ENCODE peak calls at places on chromosomes 4 and X, in seven cellular contexts. One of them, this sample, is unnamed.

GRCh38 chr4:24664956-24665355 is 80.6 kb upstream of the DHX15 start:
- DNase-seq in activated gamma-delta T cell treated with Interleukin-2 at 50 U/mL for 16 hours: no peak
- DNase-seq in stimulated activated CD4-positive, alpha-beta T cell treated with anti-CD3 and anti-CD28 coated beads, Interleukin-12 subunit alpha, Interleukin-12 subunit beta, amount 100 ng/mL, for 24 hours: no peak
- DNase-seq in Caki2: no peak
- DNase-seq in cortex of kidney: no peak
- DNase-seq in CD4-positive, alpha-beta memory T cell: no peak
- DNase-seq in SK-MEL-5: peak
- DNase-seq in this sample: no peak

GRCh38 chr4:73615613-73616012 is 4.6 kb downstream of the RASSF6 start:
- DNase-seq in activated gamma-delta T cell treated with Interleukin-2 at 50 U/mL for 16 hours: no peak
- DNase-seq in stimulated activated CD4-positive, alpha-beta T cell treated with anti-CD3 and anti-CD28 coated beads, Interleukin-12 subunit alpha, Interleukin-12 subunit beta, amount 100 ng/mL, for 24 hours: no peak
- DNase-seq in Caki2: peak
- DNase-seq in cortex of kidney: no peak
- DNase-seq in CD4-positive, alpha-beta memory T cell: no peak
- DNase-seq in SK-MEL-5: peak
- DNase-seq in this sample: no peak

GRCh38 chrX:12002876-12003275 is 135.4 kb upstream of the FRMPD4 start:
- DNase-seq in activated gamma-delta T cell treated with Interleukin-2 at 50 U/mL for 16 hours: no peak
- DNase-seq in stimulated activated CD4-positive, alpha-beta T cell treated with anti-CD3 and anti-CD28 coated beads, Interleukin-12 subunit alpha, Interleukin-12 subunit beta, amount 100 ng/mL, for 24 hours: no peak
- DNase-seq in Caki2: peak
- DNase-seq in cortex of kidney: no peak
- DNase-seq in CD4-positive, alpha-beta memory T cell: no peak
- DNase-seq in SK-MEL-5: no peak
- DNase-seq in this sample: peak

GRCh38 chr4:183354213-183354612 is 32.0 kb upstream of the CLDN24 start:
- DNase-seq in activated gamma-delta T cell treated with Interleukin-2 at 50 U/mL for 16 hours: no peak
- DNase-seq in stimulated activated CD4-positive, alpha-beta T cell treated with anti-CD3 and anti-CD28 coated beads, Interleukin-12 subunit alpha, Interleukin-12 subunit beta, amount 100 ng/mL, for 24 hours: no peak
- DNase-seq in Caki2: no peak
- DNase-seq in cortex of kidney: no peak
- DNase-seq in CD4-positive, alpha-beta memory T cell: no peak
- DNase-seq in SK-MEL-5: no peak
- DNase-seq in this sample: no peak

GRCh38 chrX:119482041-119482440 is 13.8 kb downstream of the SLC25A5 start:
- DNase-seq in activated gamma-delta T cell treated with Interleukin-2 at 50 U/mL for 16 hours: no peak
- DNase-seq in stimulated activated CD4-positive, alpha-beta T cell treated with anti-CD3 and anti-CD28 coated beads, Interleukin-12 subunit alpha, Interleukin-12 subunit beta, amount 100 ng/mL, for 24 hours: no peak
- DNase-seq in Caki2: no peak
- DNase-seq in cortex of kidney: no peak
- DNase-seq in CD4-positive, alpha-beta memory T cell: no peak
- DNase-seq in SK-MEL-5: no peak
- DNase-seq in this sample: no peak

GRCh38 chr4:33850503-33850902 is 2393.8 kb downstream of the ARAP2 start:
- DNase-seq in activated gamma-delta T cell treated with Interleukin-2 at 50 U/mL for 16 hours: no peak
- DNase-seq in stimulated activated CD4-positive, alpha-beta T cell treated with anti-CD3 and anti-CD28 coated beads, Interleukin-12 subunit alpha, Interleukin-12 subunit beta, amount 100 ng/mL, for 24 hours: no peak
- DNase-seq in Caki2: no peak
- DNase-seq in cortex of kidney: no peak
- DNase-seq in CD4-positive, alpha-beta memory T cell: no peak
- DNase-seq in SK-MEL-5: no peak
- DNase-seq in this sample: no peak

GRCh38 chrX:2538016-2538415 is 37.2 kb upstream of the DHRSX start:
- DNase-seq in activated gamma-delta T cell treated with Interleukin-2 at 50 U/mL for 16 hours: no peak
- DNase-seq in stimulated activated CD4-positive, alpha-beta T cell treated with anti-CD3 and anti-CD28 coated beads, Interleukin-12 subunit alpha, Interleukin-12 subunit beta, amount 100 ng/mL, for 24 hours: no peak
- DNase-seq in Caki2: no peak
- DNase-seq in cortex of kidney: no peak
- DNase-seq in CD4-positive, alpha-beta memory T cell: no peak
- DNase-seq in SK-MEL-5: no peak
- DNase-seq in this sample: no peak

GRCh38 chrX:313546-313945 is 5.0 kb downstream of the GTPBP6 start:
- DNase-seq in activated gamma-delta T cell treated with Interleukin-2 at 50 U/mL for 16 hours: no peak
- DNase-seq in stimulated activated CD4-positive, alpha-beta T cell treated with anti-CD3 and anti-CD28 coated beads, Interleukin-12 subunit alpha, Interleukin-12 subunit beta, amount 100 ng/mL, for 24 hours: no peak
- DNase-seq in Caki2: no peak
- DNase-seq in cortex of kidney: no peak
- DNase-seq in CD4-positive, alpha-beta memory T cell: no peak
- DNase-seq in SK-MEL-5: no peak
- DNase-seq in this sample: no peak

GRCh38 chr4:5157721-5158390 is 106.6 kb downstream of the STK32B start:
- DNase-seq in activated gamma-delta T cell treated with Interleukin-2 at 50 U/mL for 16 hours: no peak
- DNase-seq in stimulated activated CD4-positive, alpha-beta T cell treated with anti-CD3 and anti-CD28 coated beads, Interleukin-12 subunit alpha, Interleukin-12 subunit beta, amount 100 ng/mL, for 24 hours: no peak
- DNase-seq in Caki2: no peak
- DNase-seq in cortex of kidney: no peak
- DNase-seq in CD4-positive, alpha-beta memory T cell: no peak
- DNase-seq in SK-MEL-5: no peak
- DNase-seq in this sample: no peak

GRCh38 chr4:123651127-123651526 is 254.5 kb downstream of the SPRY1 start:
- DNase-seq in activated gamma-delta T cell treated with Interleukin-2 at 50 U/mL for 16 hours: no peak
- DNase-seq in stimulated activated CD4-positive, alpha-beta T cell treated with anti-CD3 and anti-CD28 coated beads, Interleukin-12 subunit alpha, Interleukin-12 subunit beta, amount 100 ng/mL, for 24 hours: no peak
- DNase-seq in Caki2: no peak
- DNase-seq in cortex of kidney: no peak
- DNase-seq in CD4-positive, alpha-beta memory T cell: no peak
- DNase-seq in SK-MEL-5: no peak
- DNase-seq in this sample: no peak

GRCh38 chr4:70996014-70996353 is 2.5 kb downstream of the DCK start:
- DNase-seq in activated gamma-delta T cell treated with Interleukin-2 at 50 U/mL for 16 hours: no peak
- DNase-seq in stimulated activated CD4-positive, alpha-beta T cell treated with anti-CD3 and anti-CD28 coated beads, Interleukin-12 subunit alpha, Interleukin-12 subunit beta, amount 100 ng/mL, for 24 hours: no peak
- DNase-seq in Caki2: no peak
- DNase-seq in cortex of kidney: no peak
- DNase-seq in CD4-positive, alpha-beta memory T cell: no peak
- DNase-seq in SK-MEL-5: no peak
- DNase-seq in this sample: no peak

GRCh38 chr4:139633661-139634060 is 32.0 kb upstream of the MGST2 start:
- DNase-seq in activated gamma-delta T cell treated with Interleukin-2 at 50 U/mL for 16 hours: no peak
- DNase-seq in stimulated activated CD4-positive, alpha-beta T cell treated with anti-CD3 and anti-CD28 coated beads, Interleukin-12 subunit alpha, Interleukin-12 subunit beta, amount 100 ng/mL, for 24 hours: no peak
- DNase-seq in Caki2: no peak
- DNase-seq in cortex of kidney: no peak
- DNase-seq in CD4-positive, alpha-beta memory T cell: no peak
- DNase-seq in SK-MEL-5: peak
- DNase-seq in this sample: peak

GRCh38 chrX:140299411-140299810 is 205.5 kb downstream of the SOX3 start:
- DNase-seq in activated gamma-delta T cell treated with Interleukin-2 at 50 U/mL for 16 hours: no peak
- DNase-seq in stimulated activated CD4-positive, alpha-beta T cell treated with anti-CD3 and anti-CD28 coated beads, Interleukin-12 subunit alpha, Interleukin-12 subunit beta, amount 100 ng/mL, for 24 hours: no peak
- DNase-seq in Caki2: no peak
- DNase-seq in cortex of kidney: no peak
- DNase-seq in CD4-positive, alpha-beta memory T cell: no peak
- DNase-seq in SK-MEL-5: no peak
- DNase-seq in this sample: no peak

GRCh38 chr4:56414135-56414675 is 21.2 kb downstream of the PPAT start:
- DNase-seq in activated gamma-delta T cell treated with Interleukin-2 at 50 U/mL for 16 hours: no peak
- DNase-seq in stimulated activated CD4-positive, alpha-beta T cell treated with anti-CD3 and anti-CD28 coated beads, Interleukin-12 subunit alpha, Interleukin-12 subunit beta, amount 100 ng/mL, for 24 hours: no peak
- DNase-seq in Caki2: no peak
- DNase-seq in cortex of kidney: no peak
- DNase-seq in CD4-positive, alpha-beta memory T cell: no peak
- DNase-seq in SK-MEL-5: no peak
- DNase-seq in this sample: no peak

GRCh38 chr4:22500128-22500611 is 15.7 kb downstream of the ADGRA3 start:
- DNase-seq in activated gamma-delta T cell treated with Interleukin-2 at 50 U/mL for 16 hours: no peak
- DNase-seq in stimulated activated CD4-positive, alpha-beta T cell treated with anti-CD3 and anti-CD28 coated beads, Interleukin-12 subunit alpha, Interleukin-12 subunit beta, amount 100 ng/mL, for 24 hours: no peak
- DNase-seq in Caki2: peak
- DNase-seq in cortex of kidney: no peak
- DNase-seq in CD4-positive, alpha-beta memory T cell: no peak
- DNase-seq in SK-MEL-5: no peak
- DNase-seq in this sample: no peak

GRCh38 chr4:169201144-169202124 is 69.3 kb downstream of the SH3RF1 start:
- DNase-seq in activated gamma-delta T cell treated with Interleukin-2 at 50 U/mL for 16 hours: no peak
- DNase-seq in stimulated activated CD4-positive, alpha-beta T cell treated with anti-CD3 and anti-CD28 coated beads, Interleukin-12 subunit alpha, Interleukin-12 subunit beta, amount 100 ng/mL, for 24 hours: no peak
- DNase-seq in Caki2: no peak
- DNase-seq in cortex of kidney: no peak
- DNase-seq in CD4-positive, alpha-beta memory T cell: no peak
- DNase-seq in SK-MEL-5: no peak
- DNase-seq in this sample: peak

GRCh38 chr4:4585012-4585670 is 43.3 kb upstream of the STX18 start:
- DNase-seq in activated gamma-delta T cell treated with Interleukin-2 at 50 U/mL for 16 hours: no peak
- DNase-seq in stimulated activated CD4-positive, alpha-beta T cell treated with anti-CD3 and anti-CD28 coated beads, Interleukin-12 subunit alpha, Interleukin-12 subunit beta, amount 100 ng/mL, for 24 hours: no peak
- DNase-seq in Caki2: no peak
- DNase-seq in cortex of kidney: no peak
- DNase-seq in CD4-positive, alpha-beta memory T cell: no peak
- DNase-seq in SK-MEL-5: no peak
- DNase-seq in this sample: peak

GRCh38 chr4:81589191-81589720 is 117.5 kb upstream of the RASGEF1B start:
- DNase-seq in activated gamma-delta T cell treated with Interleukin-2 at 50 U/mL for 16 hours: no peak
- DNase-seq in stimulated activated CD4-positive, alpha-beta T cell treated with anti-CD3 and anti-CD28 coated beads, Interleukin-12 subunit alpha, Interleukin-12 subunit beta, amount 100 ng/mL, for 24 hours: no peak
- DNase-seq in Caki2: no peak
- DNase-seq in cortex of kidney: no peak
- DNase-seq in CD4-positive, alpha-beta memory T cell: no peak
- DNase-seq in SK-MEL-5: no peak
- DNase-seq in this sample: no peak

GRCh38 chrX:31139966-31140365 is 68.1 kb upstream of the FTHL17 start:
- DNase-seq in activated gamma-delta T cell treated with Interleukin-2 at 50 U/mL for 16 hours: no peak
- DNase-seq in stimulated activated CD4-positive, alpha-beta T cell treated with anti-CD3 and anti-CD28 coated beads, Interleukin-12 subunit alpha, Interleukin-12 subunit beta, amount 100 ng/mL, for 24 hours: no peak
- DNase-seq in Caki2: no peak
- DNase-seq in cortex of kidney: no peak
- DNase-seq in CD4-positive, alpha-beta memory T cell: no peak
- DNase-seq in SK-MEL-5: no peak
- DNase-seq in this sample: no peak

GRCh38 chrX:47146936-47147859 is 2.2 kb downstream of the RBM10 start:
- DNase-seq in activated gamma-delta T cell treated with Interleukin-2 at 50 U/mL for 16 hours: no peak
- DNase-seq in stimulated activated CD4-positive, alpha-beta T cell treated with anti-CD3 and anti-CD28 coated beads, Interleukin-12 subunit alpha, Interleukin-12 subunit beta, amount 100 ng/mL, for 24 hours: no peak
- DNase-seq in Caki2: no peak
- DNase-seq in cortex of kidney: no peak
- DNase-seq in CD4-positive, alpha-beta memory T cell: no peak
- DNase-seq in SK-MEL-5: no peak
- DNase-seq in this sample: no peak

GRCh38 chrX:71081348-71082148 is 13.4 kb upstream of the SNX12 start:
- DNase-seq in activated gamma-delta T cell treated with Interleukin-2 at 50 U/mL for 16 hours: no peak
- DNase-seq in stimulated activated CD4-positive, alpha-beta T cell treated with anti-CD3 and anti-CD28 coated beads, Interleukin-12 subunit alpha, Interleukin-12 subunit beta, amount 100 ng/mL, for 24 hours: no peak
- DNase-seq in Caki2: no peak
- DNase-seq in cortex of kidney: no peak
- DNase-seq in CD4-positive, alpha-beta memory T cell: no peak
- DNase-seq in SK-MEL-5: no peak
- DNase-seq in this sample: no peak

GRCh38 chr4:3438847-3439180 is 3.0 kb upstream of the HGFAC start:
- DNase-seq in activated gamma-delta T cell treated with Interleukin-2 at 50 U/mL for 16 hours: no peak
- DNase-seq in stimulated activated CD4-positive, alpha-beta T cell treated with anti-CD3 and anti-CD28 coated beads, Interleukin-12 subunit alpha, Interleukin-12 subunit beta, amount 100 ng/mL, for 24 hours: no peak
- DNase-seq in Caki2: no peak
- DNase-seq in cortex of kidney: no peak
- DNase-seq in CD4-positive, alpha-beta memory T cell: no peak
- DNase-seq in SK-MEL-5: no peak
- DNase-seq in this sample: no peak

GRCh38 chr4:78242071-78242470 is 184.9 kb downstream of the FRAS1 start:
- DNase-seq in activated gamma-delta T cell treated with Interleukin-2 at 50 U/mL for 16 hours: no peak
- DNase-seq in stimulated activated CD4-positive, alpha-beta T cell treated with anti-CD3 and anti-CD28 coated beads, Interleukin-12 subunit alpha, Interleukin-12 subunit beta, amount 100 ng/mL, for 24 hours: no peak
- DNase-seq in Caki2: no peak
- DNase-seq in cortex of kidney: no peak
- DNase-seq in CD4-positive, alpha-beta memory T cell: no peak
- DNase-seq in SK-MEL-5: no peak
- DNase-seq in this sample: no peak

GRCh38 chr4:176319237-176319703 is 496 bp upstream of the SPCS3 start:
- DNase-seq in activated gamma-delta T cell treated with Interleukin-2 at 50 U/mL for 16 hours: no peak
- DNase-seq in stimulated activated CD4-positive, alpha-beta T cell treated with anti-CD3 and anti-CD28 coated beads, Interleukin-12 subunit alpha, Interleukin-12 subunit beta, amount 100 ng/mL, for 24 hours: no peak
- DNase-seq in Caki2: no peak
- DNase-seq in cortex of kidney: no peak
- DNase-seq in CD4-positive, alpha-beta memory T cell: no peak
- DNase-seq in SK-MEL-5: peak
- DNase-seq in this sample: no peak

GRCh38 chr4:3346146-3346545 is 53.3 kb downstream of the RGS12 start:
- DNase-seq in activated gamma-delta T cell treated with Interleukin-2 at 50 U/mL for 16 hours: peak
- DNase-seq in stimulated activated CD4-positive, alpha-beta T cell treated with anti-CD3 and anti-CD28 coated beads, Interleukin-12 subunit alpha, Interleukin-12 subunit beta, amount 100 ng/mL, for 24 hours: no peak
- DNase-seq in Caki2: peak
- DNase-seq in cortex of kidney: no peak
- DNase-seq in CD4-positive, alpha-beta memory T cell: peak
- DNase-seq in SK-MEL-5: peak
- DNase-seq in this sample: peak

GRCh38 chrX:74546984-74547383 is 67.4 kb downstream of the RLIM start:
- DNase-seq in activated gamma-delta T cell treated with Interleukin-2 at 50 U/mL for 16 hours: no peak
- DNase-seq in stimulated activated CD4-positive, alpha-beta T cell treated with anti-CD3 and anti-CD28 coated beads, Interleukin-12 subunit alpha, Interleukin-12 subunit beta, amount 100 ng/mL, for 24 hours: no peak
- DNase-seq in Caki2: no peak
- DNase-seq in cortex of kidney: no peak
- DNase-seq in CD4-positive, alpha-beta memory T cell: no peak
- DNase-seq in SK-MEL-5: no peak
- DNase-seq in this sample: no peak

GRCh38 chr4:36269533-36269932 is 11.9 kb upstream of the DTHD1 start:
- DNase-seq in activated gamma-delta T cell treated with Interleukin-2 at 50 U/mL for 16 hours: no peak
- DNase-seq in stimulated activated CD4-positive, alpha-beta T cell treated with anti-CD3 and anti-CD28 coated beads, Interleukin-12 subunit alpha, Interleukin-12 subunit beta, amount 100 ng/mL, for 24 hours: no peak
- DNase-seq in Caki2: no peak
- DNase-seq in cortex of kidney: no peak
- DNase-seq in CD4-positive, alpha-beta memory T cell: no peak
- DNase-seq in SK-MEL-5: no peak
- DNase-seq in this sample: no peak

GRCh38 chr4:159787901-159788300 is 685.0 kb downstream of the RAPGEF2 start:
- DNase-seq in activated gamma-delta T cell treated with Interleukin-2 at 50 U/mL for 16 hours: no peak
- DNase-seq in stimulated activated CD4-positive, alpha-beta T cell treated with anti-CD3 and anti-CD28 coated beads, Interleukin-12 subunit alpha, Interleukin-12 subunit beta, amount 100 ng/mL, for 24 hours: no peak
- DNase-seq in Caki2: no peak
- DNase-seq in cortex of kidney: no peak
- DNase-seq in CD4-positive, alpha-beta memory T cell: no peak
- DNase-seq in SK-MEL-5: no peak
- DNase-seq in this sample: no peak

GRCh38 chr4:71247706-71248105 is 91.1 kb upstream of the SLC4A4 start:
- DNase-seq in activated gamma-delta T cell treated with Interleukin-2 at 50 U/mL for 16 hours: no peak
- DNase-seq in stimulated activated CD4-positive, alpha-beta T cell treated with anti-CD3 and anti-CD28 coated beads, Interleukin-12 subunit alpha, Interleukin-12 subunit beta, amount 100 ng/mL, for 24 hours: no peak
- DNase-seq in Caki2: no peak
- DNase-seq in cortex of kidney: no peak
- DNase-seq in CD4-positive, alpha-beta memory T cell: no peak
- DNase-seq in SK-MEL-5: no peak
- DNase-seq in this sample: no peak

GRCh38 chr4:30719363-30720020 is 677 bp upstream of the PCDH7 start:
- DNase-seq in activated gamma-delta T cell treated with Interleukin-2 at 50 U/mL for 16 hours: no peak
- DNase-seq in stimulated activated CD4-positive, alpha-beta T cell treated with anti-CD3 and anti-CD28 coated beads, Interleukin-12 subunit alpha, Interleukin-12 subunit beta, amount 100 ng/mL, for 24 hours: no peak
- DNase-seq in Caki2: peak
- DNase-seq in cortex of kidney: no peak
- DNase-seq in CD4-positive, alpha-beta memory T cell: no peak
- DNase-seq in SK-MEL-5: peak
- DNase-seq in this sample: peak

GRCh38 chr4:70613893-70614572 is 14.5 kb upstream of the ENAM start:
- DNase-seq in activated gamma-delta T cell treated with Interleukin-2 at 50 U/mL for 16 hours: no peak
- DNase-seq in stimulated activated CD4-positive, alpha-beta T cell treated with anti-CD3 and anti-CD28 coated beads, Interleukin-12 subunit alpha, Interleukin-12 subunit beta, amount 100 ng/mL, for 24 hours: no peak
- DNase-seq in Caki2: no peak
- DNase-seq in cortex of kidney: no peak
- DNase-seq in CD4-positive, alpha-beta memory T cell: no peak
- DNase-seq in SK-MEL-5: peak
- DNase-seq in this sample: peak

GRCh38 chr4:41281038-41281634 is 24.4 kb downstream of the UCHL1 start:
- DNase-seq in activated gamma-delta T cell treated with Interleukin-2 at 50 U/mL for 16 hours: no peak
- DNase-seq in stimulated activated CD4-positive, alpha-beta T cell treated with anti-CD3 and anti-CD28 coated beads, Interleukin-12 subunit alpha, Interleukin-12 subunit beta, amount 100 ng/mL, for 24 hours: no peak
- DNase-seq in Caki2: peak
- DNase-seq in cortex of kidney: no peak
- DNase-seq in CD4-positive, alpha-beta memory T cell: peak
- DNase-seq in SK-MEL-5: peak
- DNase-seq in this sample: peak

GRCh38 chrX:18877472-18877871 is 106.4 kb downstream of the PHKA2 start:
- DNase-seq in activated gamma-delta T cell treated with Interleukin-2 at 50 U/mL for 16 hours: no peak
- DNase-seq in stimulated activated CD4-positive, alpha-beta T cell treated with anti-CD3 and anti-CD28 coated beads, Interleukin-12 subunit alpha, Interleukin-12 subunit beta, amount 100 ng/mL, for 24 hours: no peak
- DNase-seq in Caki2: no peak
- DNase-seq in cortex of kidney: no peak
- DNase-seq in CD4-positive, alpha-beta memory T cell: no peak
- DNase-seq in SK-MEL-5: no peak
- DNase-seq in this sample: no peak

GRCh38 chr4:172073590-172073989 is 260.4 kb downstream of the GALNTL6 start:
- DNase-seq in activated gamma-delta T cell treated with Interleukin-2 at 50 U/mL for 16 hours: no peak
- DNase-seq in stimulated activated CD4-positive, alpha-beta T cell treated with anti-CD3 and anti-CD28 coated beads, Interleukin-12 subunit alpha, Interleukin-12 subunit beta, amount 100 ng/mL, for 24 hours: no peak
- DNase-seq in Caki2: no peak
- DNase-seq in cortex of kidney: no peak
- DNase-seq in CD4-positive, alpha-beta memory T cell: no peak
- DNase-seq in SK-MEL-5: no peak
- DNase-seq in this sample: no peak

GRCh38 chr4:157804169-157804543 is 368.7 kb downstream of the GASK1B start:
- DNase-seq in activated gamma-delta T cell treated with Interleukin-2 at 50 U/mL for 16 hours: no peak
- DNase-seq in stimulated activated CD4-positive, alpha-beta T cell treated with anti-CD3 and anti-CD28 coated beads, Interleukin-12 subunit alpha, Interleukin-12 subunit beta, amount 100 ng/mL, for 24 hours: no peak
- DNase-seq in Caki2: no peak
- DNase-seq in cortex of kidney: no peak
- DNase-seq in CD4-positive, alpha-beta memory T cell: no peak
- DNase-seq in SK-MEL-5: no peak
- DNase-seq in this sample: no peak

GRCh38 chrX:11755724-11756123 is 2.3 kb upstream of the MSL3 start:
- DNase-seq in activated gamma-delta T cell treated with Interleukin-2 at 50 U/mL for 16 hours: no peak
- DNase-seq in stimulated activated CD4-positive, alpha-beta T cell treated with anti-CD3 and anti-CD28 coated beads, Interleukin-12 subunit alpha, Interleukin-12 subunit beta, amount 100 ng/mL, for 24 hours: no peak
- DNase-seq in Caki2: no peak
- DNase-seq in cortex of kidney: no peak
- DNase-seq in CD4-positive, alpha-beta memory T cell: no peak
- DNase-seq in SK-MEL-5: no peak
- DNase-seq in this sample: no peak